ENCODE peak calls at places on chromosomes 16 and 17, in seven cellular contexts. M is right cardiac atrium; H is transverse colon; K is upper lobe of right lung; Y is right lobe of liver; S is aorta; F is CD4-positive, CD25-positive, alpha-beta regulatory T cell. E is an unnamed sample.

GRCh38 chr17:32626371-32626770 is 139.6 kb downstream of the CDK5R1 start:
- DNase-seq in M (no peak), H (no peak), K (no peak), Y (no peak), S (no peak), F (no peak), E (no peak)

GRCh38 chr16:4420703-4421102 is 4.3 kb upstream of the CORO7 start:
- DNase-seq in M (no peak), H (no peak), K (no peak), Y (no peak), S (no peak), F (no peak), E (no peak)

GRCh38 chr16:51450913-51451312 is 299.8 kb upstream of the SALL1 start:
- DNase-seq in M (no peak), H (no peak), K (no peak), Y (peak; percentile 75), S (no peak), F (no peak), E (no peak)

GRCh38 chr16:56605475-56605874 is 2.9 kb upstream of the MT2A start:
- DNase-seq in M (no peak), H (no peak), K (no peak), Y (no peak), S (no peak), F (no peak), E (no peak)

GRCh38 chr16:84766978-84767773 is 52.6 kb upstream of the CRISPLD2 start:
- DNase-seq in M (no peak), H (no peak), K (no peak), Y (no peak), S (no peak), F (peak; percentile 55), E (no peak)

GRCh38 chr17:82870541-82870940 is 30.7 kb upstream of the ZNF750 start:
- DNase-seq in M (no peak), H (no peak), K (no peak), Y (peak; percentile 37), S (peak; percentile 61), F (no peak), E (no peak)

GRCh38 chr16:19583665-19584300 is 28.3 kb downstream of the VPS35L start:
- DNase-seq in M (no peak), H (peak; percentile 19), K (no peak), Y (no peak), S (no peak), F (peak; percentile 56), E (no peak)

GRCh38 chr16:69180011-69180338 is 7.0 kb upstream of the SNTB2 start:
- DNase-seq in M (no peak), H (no peak), K (no peak), Y (no peak), S (no peak), F (no peak), E (no peak)

GRCh38 chr17:60390881-60391418 is 983 bp downstream of the USP32 start:
- DNase-seq in M (no peak), H (peak; percentile 38), K (no peak), Y (peak; percentile 54), S (no peak), F (peak; percentile 45), E (peak; percentile 56)

GRCh38 chr17:76033139-76033538 is 6.0 kb upstream of the EVPL start:
- DNase-seq in M (no peak), H (no peak), K (no peak), Y (no peak), S (no peak), F (no peak), E (no peak)

GRCh38 chr17:56247816-56248215 is 94.5 kb downstream of the ANKFN1 start:
- DNase-seq in M (no peak), H (no peak), K (no peak), Y (no peak), S (no peak), F (no peak), E (no peak)

GRCh38 chr17:41982026-41982989 is 15.7 kb downstream of the CNP start:
- DNase-seq in M (no peak), H (no peak), K (no peak), Y (no peak), S (no peak), F (no peak), E (no peak)

GRCh38 chr16:57920215-57920890 is 50.6 kb downstream of the CNGB1 start:
- DNase-seq in M (no peak), H (no peak), K (no peak), Y (no peak), S (no peak), F (no peak), E (no peak)

GRCh38 chr16:46789499-46790414 is 41.2 kb downstream of the C16orf87 start:
- DNase-seq in M (peak; percentile 76), H (peak; percentile 83), K (peak; percentile 91), Y (peak; percentile 88), S (peak; percentile 92), F (peak; percentile 83), E (peak; percentile 89)

GRCh38 chr17:69417545-69418483 is 3.3 kb downstream of the MAP2K6 start:
- DNase-seq in M (no peak), H (no peak), K (no peak), Y (no peak), S (no peak), F (no peak), E (no peak)

GRCh38 chr17:36072431-36073121 is 8.5 kb downstream of the CCL18 start:
- DNase-seq in M (peak; percentile 43), H (peak; percentile 61), K (peak; percentile 77), Y (peak; percentile 76), S (no peak), F (peak; percentile 49), E (peak; percentile 60)

GRCh38 chr17:36641877-36642845 is 40.8 kb downstream of the MRM1 start:
- DNase-seq in M (no peak), H (peak; percentile 54), K (no peak), Y (no peak), S (peak; percentile 76), F (peak; percentile 22), E (no peak)

GRCh38 chr17:31061678-31062077 is 33.1 kb upstream of the NF1 start:
- DNase-seq in M (no peak), H (no peak), K (no peak), Y (no peak), S (no peak), F (peak; percentile 29), E (no peak)

GRCh38 chr17:17204041-17204591 is 2.0 kb downstream of the PLD6 start:
- DNase-seq in M (peak; percentile 25), H (peak; percentile 30), K (no peak), Y (no peak), S (peak; percentile 89), F (no peak), E (no peak)

GRCh38 chr17:61470530-61471136 is 18.4 kb downstream of the TBX4 start:
- DNase-seq in M (no peak), H (no peak), K (peak; percentile 43), Y (peak; percentile 23), S (peak; percentile 34), F (no peak), E (no peak)

GRCh38 chr17:64174686-64175456 is 44.9 kb upstream of the ERN1 start:
- DNase-seq in M (no peak), H (no peak), K (peak; percentile 70), Y (no peak), S (no peak), F (no peak), E (no peak)

GRCh38 chr16:2143874-2144485 is 4.4 kb upstream of the RAB26 start:
- DNase-seq in M (no peak), H (no peak), K (no peak), Y (no peak), S (no peak), F (no peak), E (no peak)

DNA sequence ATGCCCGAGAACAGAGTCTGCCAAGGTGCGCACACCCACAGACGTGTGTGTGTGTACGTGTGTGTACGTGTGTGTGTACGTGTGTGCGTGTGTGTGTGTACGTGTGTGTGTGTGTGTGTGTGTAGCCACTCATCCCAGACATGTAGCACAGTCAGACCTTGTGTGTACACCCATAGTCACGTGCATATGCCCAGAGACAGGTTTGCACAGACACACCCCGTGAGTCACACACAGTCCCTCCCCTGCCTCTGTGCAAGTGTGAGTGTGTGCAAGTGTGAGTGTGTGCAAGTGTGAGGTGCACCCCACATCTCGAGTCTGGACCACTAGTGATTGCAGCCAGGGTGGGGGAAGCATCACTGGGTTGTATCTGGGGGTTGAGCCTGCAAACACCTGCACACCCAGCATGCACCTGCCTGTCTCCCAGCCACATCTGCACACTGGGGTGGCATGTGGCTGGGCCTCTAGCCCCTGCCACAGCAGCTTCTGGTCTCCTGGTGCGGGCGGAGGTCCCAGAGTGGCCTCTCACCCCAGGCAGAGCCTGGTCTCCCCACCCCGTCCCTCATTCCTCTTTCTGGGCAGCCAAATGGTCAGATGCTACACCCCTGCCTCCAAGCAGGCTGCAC is 23.6 kb downstream of the BAHCC1 start:
- DNase-seq in M (no peak), H (no peak), K (no peak), Y (no peak), S (no peak), F (no peak), E (no peak)
- H3K4me1 ChIP-seq in M (peaks cover 16% of the 10 kb centered on the region), H (peaks cover 43% of the 10 kb centered on the region), K (peaks cover 55% of the 10 kb centered on the region), Y (no peaks in the 10 kb centered on the region), S (no peaks in the 10 kb centered on the region), F (peaks cover under 1% of the 10 kb centered on the region), E (no peaks in the 10 kb centered on the region)

DNA sequence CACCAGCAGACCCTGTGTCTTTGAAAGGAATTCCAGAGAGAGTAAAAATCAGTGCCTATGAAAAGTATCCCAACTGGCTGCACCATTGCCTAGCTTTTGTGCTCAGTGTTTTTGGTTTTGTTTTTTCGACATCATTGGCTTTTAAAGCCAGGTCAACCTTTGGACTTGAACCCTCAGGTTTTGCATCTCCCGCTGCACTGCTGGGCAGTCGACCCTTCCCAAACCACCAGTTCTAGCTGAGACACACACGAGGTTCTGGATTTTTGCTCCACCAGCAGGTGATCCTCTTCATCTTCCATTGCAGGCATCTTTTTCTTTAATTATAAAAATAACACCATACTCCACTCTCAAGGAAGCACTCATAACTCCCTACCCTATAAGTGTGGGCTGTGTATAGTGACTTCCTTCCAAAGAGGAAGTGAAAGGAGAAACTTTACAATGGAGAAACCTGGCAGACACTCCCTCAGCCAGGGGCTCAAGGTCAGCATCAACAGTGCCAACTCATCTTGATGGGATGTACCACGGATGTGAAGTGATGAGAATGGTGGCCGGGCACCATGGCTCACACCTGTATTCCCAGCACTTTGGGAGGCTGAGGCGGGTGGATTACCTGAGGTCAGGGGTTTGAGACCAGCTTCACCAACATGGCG is 57.8 kb downstream of the BMERB1 start:
- DNase-seq in M (no peak), H (no peak), K (no peak), Y (no peak), S (no peak), F (no peak), E (no peak)
- H3K4me1 ChIP-seq in M (peaks cover 6% of the 10 kb centered on the region), H (peaks cover 6% of the 10 kb centered on the region), K (no peaks in the 10 kb centered on the region), Y (peaks cover 23% of the 10 kb centered on the region), S (peaks cover 4% of the 10 kb centered on the region), F (no peaks in the 10 kb centered on the region), E (no peaks in the 10 kb centered on the region)

DNA sequence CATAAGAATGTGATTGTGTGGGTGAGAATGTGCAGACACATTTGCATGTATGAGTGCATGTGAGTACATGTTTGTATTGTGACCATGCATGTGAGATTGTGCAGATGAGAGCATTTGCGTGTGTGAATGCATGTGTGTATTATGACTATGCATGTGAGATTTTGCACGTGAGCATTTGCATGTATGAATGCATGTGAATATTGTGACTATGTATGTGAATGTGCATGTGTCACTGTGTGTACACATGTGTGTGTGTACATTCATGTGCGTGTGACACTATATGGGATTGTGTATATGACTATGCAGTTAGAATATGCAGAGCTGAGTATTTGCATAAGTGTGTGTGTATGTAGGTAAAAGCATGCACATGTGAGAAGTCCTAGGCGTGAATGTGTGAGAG is 381.3 kb upstream of the MAF start:
- DNase-seq in M (no peak), H (no peak), K (no peak), Y (no peak), S (no peak), F (no peak), E (no peak)
- H3K4me1 ChIP-seq in M (no peaks in the 10 kb centered on the region), H (no peaks in the 10 kb centered on the region), K (no peaks in the 10 kb centered on the region), Y (no peaks in the 10 kb centered on the region), S (no peaks in the 10 kb centered on the region), F (no peaks in the 10 kb centered on the region), E (no peaks in the 10 kb centered on the region)

GRCh38 chr16:54054237-54054780 is 232.3 kb downstream of the IRX3 start:
- DNase-seq in M (no peak), H (no peak), K (no peak), Y (no peak), S (no peak), F (no peak), E (no peak)
- H3K4me1 ChIP-seq in M (no peaks in the 10 kb centered on the region), H (no peaks in the 10 kb centered on the region), K (no peaks in the 10 kb centered on the region), Y (no peaks in the 10 kb centered on the region), S (no peaks in the 10 kb centered on the region), F (no peaks in the 10 kb centered on the region), E (no peaks in the 10 kb centered on the region)

E was measured in Peyer's patch.